ENCODE peak calls at places on chromosomes 3 and 15, in four cellular contexts. T is posterior vena cava; L is CD8-positive, alpha-beta memory T cell; O is NCI-H1417. Q is an unnamed sample.

GRCh38 chr15:72724028-72724427 is 38.0 kb downstream of the BBS4 start:
- DNase-seq in T (no peak), L (no peak), O (no peak), Q (no peak)

GRCh38 chr15:73517566-73517965 is 74.6 kb downstream of the REC114 start:
- DNase-seq in T (no peak), L (no peak), O (no peak), Q (no peak)

GRCh38 chr3:14402304-14402811 is at the start of gene SLC6A6:
- DNase-seq in T (peak; percentile 97), L (peak; percentile 90), O (peak; percentile 89), Q (peak; percentile 96)

GRCh38 chr3:191774485-191774884 is 313.5 kb downstream of the PYDC2 start:
- DNase-seq in T (no peak), L (no peak), O (no peak), Q (no peak)

GRCh38 chr3:143972495-143973351 is 1.1 kb downstream of the DIPK2A start:
- DNase-seq in T (peak; percentile 94), L (peak; percentile 52), O (peak; percentile 97), Q (peak; percentile 51)

GRCh38 chr3:118187221-118187620 is 847.4 kb downstream of the IGSF11 start:
- DNase-seq in T (no peak), L (no peak), O (no peak), Q (no peak)

GRCh38 chr3:101819649-101820202 is 29.6 kb upstream of the NFKBIZ start:
- DNase-seq in T (no peak), L (no peak), O (no peak), Q (no peak)

GRCh38 chr15:100090411-100090810 is 251.4 kb downstream of the ADAMTS17 start:
- DNase-seq in T (peak; percentile 29), L (no peak), O (no peak), Q (no peak)

GRCh38 chr3:167318996-167319615 is 61.0 kb downstream of the ZBBX start:
- DNase-seq in T (no peak), L (no peak), O (no peak), Q (no peak)